ENCODE peak calls at places on chromosomes 13 and 19, in nine cellular contexts. I is HFFc6; Q is NCI-H1436; Y is posterior vena cava; J is KG1; U is AG04450; G is HCT116; W is AG09319; F is CD4-positive, alpha-beta T cell. S is an unnamed sample.

GRCh38 chr19:17681505-17682125 is 6.5 kb downstream of the UNC13A start:
- DNase-seq in I (peak), Q (no peak), Y (no peak), J (no peak), U (peak), G (no peak), W (no peak), F (peak), S (no peak)

GRCh38 chr19:18662972-18663732 is 20.3 kb upstream of the CRTC1 start:
- DNase-seq in I (no peak), Q (no peak), Y (no peak), J (no peak), U (no peak), G (no peak), W (no peak), F (no peak), S (no peak)

GRCh38 chr13:28355822-28356371 is 139.0 kb downstream of the FLT1 start:
- DNase-seq in I (peak), Q (no peak), Y (no peak), J (no peak), U (no peak), G (no peak), W (no peak), F (no peak), S (no peak)

GRCh38 chr13:110557610-110558305 is 3.8 kb downstream of the RAB20 start:
- DNase-seq in I (no peak), Q (no peak), Y (peak), J (no peak), U (no peak), G (no peak), W (no peak), F (no peak), S (no peak)

GRCh38 chr19:55259540-55260210 is 858 bp upstream of the PPP6R1 start:
- DNase-seq in I (no peak), Q (no peak), Y (no peak), J (no peak), U (no peak), G (no peak), W (no peak), F (no peak), S (no peak)

GRCh38 chr13:25932353-25932752 is 119.5 kb downstream of the SHISA2 start:
- DNase-seq in I (no peak), Q (no peak), Y (no peak), J (no peak), U (no peak), G (no peak), W (no peak), F (no peak), S (no peak)

GRCh38 chr19:16627194-16627927 is 643 bp downstream of the MED26 start:
- DNase-seq in I (no peak), Q (no peak), Y (no peak), J (peak), U (no peak), G (no peak), W (no peak), F (peak), S (no peak)

GRCh38 chr19:1980782-1981181 is 34.7 kb downstream of the BTBD2 start:
- DNase-seq in I (no peak), Q (no peak), Y (no peak), J (no peak), U (no peak), G (no peak), W (no peak), F (no peak), S (no peak)

GRCh38 chr13:30191491-30192100 is 115.8 kb downstream of the KATNAL1 start:
- DNase-seq in I (peak), Q (no peak), Y (no peak), J (no peak), U (no peak), G (no peak), W (no peak), F (no peak), S (no peak)

GRCh38 chr13:46478641-46479040 is 74.3 kb upstream of the LRCH1 start:
- DNase-seq in I (no peak), Q (no peak), Y (no peak), J (no peak), U (no peak), G (no peak), W (no peak), F (no peak), S (no peak)

GRCh38 chr13:32824671-32825070 is 191.6 kb upstream of the KL start:
- DNase-seq in I (peak), Q (no peak), Y (no peak), J (no peak), U (peak), G (peak), W (no peak), F (no peak), S (no peak)

GRCh38 chr19:722553-723101 is 13.9 kb downstream of the PALM start:
- DNase-seq in I (no peak), Q (no peak), Y (no peak), J (no peak), U (no peak), G (no peak), W (no peak), F (no peak), S (no peak)

GRCh38 chr13:50676602-50677001 is 166.9 kb downstream of the DLEU7 start:
- DNase-seq in I (peak), Q (no peak), Y (no peak), J (no peak), U (no peak), G (no peak), W (no peak), F (no peak), S (no peak)

GRCh38 chr19:13083008-13083404 is 19.7 kb downstream of the LYL1 start:
- DNase-seq in I (no peak), Q (no peak), Y (no peak), J (no peak), U (no peak), G (no peak), W (no peak), F (no peak), S (no peak)

GRCh38 chr13:75151081-75151643 is 330.8 kb downstream of the TBC1D4 start:
- DNase-seq in I (peak), Q (no peak), Y (no peak), J (no peak), U (peak), G (no peak), W (no peak), F (no peak), S (no peak)

GRCh38 chr19:56671613-56671994 is at the start of gene ZNF835:
- DNase-seq in I (no peak), Q (no peak), Y (peak), J (peak), U (no peak), G (no peak), W (no peak), F (peak), S (peak)

GRCh38 chr13:112392719-112393118 is 16.6 kb downstream of the SPACA7 start:
- DNase-seq in I (no peak), Q (no peak), Y (no peak), J (no peak), U (no peak), G (no peak), W (no peak), F (no peak), S (no peak)

GRCh38 chr19:23887642-23888041 is 27.0 kb upstream of the ZNF726 start:
- DNase-seq in I (no peak), Q (no peak), Y (no peak), J (no peak), U (no peak), G (no peak), W (no peak), F (no peak), S (no peak)

GRCh38 chr13:101691326-101691725 is 238.9 kb downstream of the ITGBL1 start:
- DNase-seq in I (peak), Q (no peak), Y (no peak), J (no peak), U (no peak), G (no peak), W (no peak), F (no peak), S (no peak)

GRCh38 chr19:9901020-9901419 is 35.3 kb downstream of the OLFM2 start:
- DNase-seq in I (no peak), Q (no peak), Y (no peak), J (no peak), U (no peak), G (no peak), W (no peak), F (no peak), S (no peak)

GRCh38 chr13:64531400-64531799 is 2698.7 kb downstream of the PCDH9 start:
- DNase-seq in I (no peak), Q (no peak), Y (no peak), J (no peak), U (no peak), G (no peak), W (no peak), F (no peak), S (no peak)

GRCh38 chr19:10238172-10238783 is 7.1 kb upstream of the S1PR2 start:
- DNase-seq in I (peak), Q (peak), Y (no peak), J (no peak), U (peak), G (no peak), W (no peak), F (no peak), S (no peak)

GRCh38 chr13:40764587-40765403 is 6.2 kb downstream of the MRPS31 start:
- DNase-seq in I (no peak), Q (no peak), Y (no peak), J (no peak), U (no peak), G (no peak), W (no peak), F (peak), S (no peak)

GRCh38 chr19:3029070-3029923 is at the start of gene TLE2:
- DNase-seq in I (no peak), Q (no peak), Y (no peak), J (no peak), U (no peak), G (no peak), W (no peak), F (no peak), S (no peak)

GRCh38 chr13:50928088-50928487 is 18.5 kb downstream of the RNASEH2B start:
- DNase-seq in I (no peak), Q (no peak), Y (no peak), J (no peak), U (no peak), G (no peak), W (no peak), F (no peak), S (no peak)

GRCh38 chr13:58843071-58843470 is 1211.5 kb downstream of the PCDH17 start:
- DNase-seq in I (no peak), Q (no peak), Y (no peak), J (no peak), U (no peak), G (no peak), W (no peak), F (no peak), S (no peak)

S was measured in esophagus squamous epithelium.